ENCODE peak calls at places on chromosomes 4 and X, in nine cellular contexts. L is D341Med; Y is naive thymus-derived CD4-positive, alpha-beta T cell; R is astrocyte of the spinal cord; H is mucosa of gallbladder; T is NCI-H2029; S is AG20443; V is activated CD4-positive, CD25-positive, alpha-beta regulatory T cell treated with anti-CD3 and anti-CD28 coated beads, Interleukin-2, amount 50 U/mL, for 72 hours; A is islet precursor cell. B is an unnamed sample.

GRCh38 chr4:91330555-91331137 is 973.1 kb upstream of the GRID2 start:
- DNase-seq in S (no peak), T (no peak), R (peak), H (no peak), L (no peak), Y (no peak), V (no peak), A (no peak), B (no peak)

GRCh38 chr4:174352405-174352804 is 68.7 kb downstream of the CEP44 start:
- DNase-seq in R (no peak), T (no peak), L (no peak), A (no peak), V (no peak), Y (no peak), S (no peak), H (no peak), B (no peak)

GRCh38 chr4:1248262-1249147 is at the start of gene CTBP1:
- DNase-seq in H (peak), A (peak), Y (peak), T (peak), R (peak), S (peak), V (peak), L (peak), B (peak)

GRCh38 chr4:3656441-3657376 is 109.5 kb upstream of the ADRA2C start:
- DNase-seq in H (no peak), Y (no peak), T (peak), S (no peak), L (no peak), V (no peak), A (no peak), R (no peak), B (no peak)

GRCh38 chr4:23819041-23819511 is 70.8 kb downstream of the PPARGC1A start:
- DNase-seq in R (peak), H (no peak), T (no peak), L (no peak), A (no peak), V (no peak), Y (no peak), S (peak), B (no peak)

GRCh38 chr4:86935499-86935832 is 655 bp downstream of the AFF1 start:
- DNase-seq in L (no peak), S (no peak), Y (no peak), V (no peak), T (no peak), H (peak), A (no peak), R (no peak), B (no peak)

GRCh38 chr4:5137927-5138326 is 86.6 kb downstream of the STK32B start:
- DNase-seq in Y (no peak), T (no peak), S (peak), L (no peak), A (no peak), R (peak), H (peak), V (no peak), B (no peak)

GRCh38 chr4:128636906-128637305 is 172.6 kb upstream of the JADE1 start:
- DNase-seq in V (no peak), T (no peak), Y (no peak), A (no peak), H (no peak), S (no peak), R (no peak), L (no peak), B (no peak)

GRCh38 chrX:149638860-149639259 is 7.3 kb upstream of the TMEM185A start:
- DNase-seq in H (no peak), Y (no peak), A (no peak), V (no peak), S (peak), T (no peak), R (peak), L (no peak), B (no peak)

GRCh38 chr4:123361195-123361861 is 35.3 kb upstream of the SPRY1 start:
- DNase-seq in H (no peak), S (peak), V (no peak), R (peak), A (no peak), L (no peak), Y (no peak), T (no peak), B (no peak)

GRCh38 chr4:1410491-1411325 is 4.5 kb upstream of the NKX1-1 start:
- DNase-seq in H (peak), R (peak), A (peak), Y (peak), T (no peak), S (peak), V (peak), L (peak), B (peak)

GRCh38 chrX:78092296-78092695 is 11.8 kb upstream of the PGK1 start:
- DNase-seq in H (no peak), Y (no peak), L (peak), S (peak), R (peak), T (no peak), V (no peak), A (peak), B (no peak)

GRCh38 chr4:6834867-6835266 is 52.3 kb downstream of the KIAA0232 start:
- DNase-seq in H (no peak), L (no peak), Y (no peak), A (no peak), V (no peak), T (no peak), R (no peak), S (no peak), B (no peak)

GRCh38 chr4:183146478-183146877 is 47.4 kb downstream of the WWC2 start:
- DNase-seq in S (no peak), L (no peak), Y (no peak), A (no peak), R (no peak), H (no peak), T (no peak), V (no peak), B (no peak)

GRCh38 chrX:56763556-56764152 is 34.6 kb downstream of the NBDY start:
- DNase-seq in V (peak), H (peak), S (no peak), L (no peak), Y (peak), T (no peak), A (peak), R (peak), B (no peak)

GRCh38 chr4:56480691-56481090 is 13.3 kb downstream of the SRP72 start:
- DNase-seq in T (no peak), V (no peak), S (no peak), H (no peak), R (no peak), A (no peak), Y (no peak), L (no peak), B (no peak)

GRCh38 chrX:47540754-47541538 is 20.1 kb upstream of the ARAF start:
- DNase-seq in S (peak), V (no peak), H (peak), R (peak), L (peak), A (peak), Y (no peak), T (peak), B (no peak)

GRCh38 chrX:132216283-132216682 is 3.0 kb downstream of the RAP2C start:
- DNase-seq in S (no peak), R (no peak), A (no peak), V (no peak), Y (no peak), H (no peak), T (no peak), L (no peak), B (no peak)

GRCh38 chrX:10360121-10360520 is 203.3 kb downstream of the CLCN4 start:
- DNase-seq in S (peak), T (no peak), A (no peak), H (no peak), L (peak), R (peak), V (no peak), Y (no peak), B (no peak)

GRCh38 chr4:74030285-74030684 is 8.2 kb downstream of the CXCL3 start:
- DNase-seq in L (no peak), V (no peak), T (no peak), S (no peak), R (no peak), A (no peak), H (no peak), Y (no peak), B (no peak)

GRCh38 chr4:54566608-54567007 is 91.1 kb upstream of the KIT start:
- DNase-seq in V (no peak), H (no peak), S (no peak), L (no peak), T (peak), A (no peak), R (no peak), Y (no peak), B (no peak)

GRCh38 chr4:83408958-83409357 is 46.7 kb downstream of the HELQ start:
- DNase-seq in S (no peak), H (no peak), L (no peak), Y (no peak), T (no peak), R (no peak), A (no peak), V (no peak), B (no peak)